ENCODE peak calls at places on chromosomes 16 and 17, in five cellular contexts. Y is fibroblast of mammary gland, N is CD14-positive monocyte, X is tibial nerve, V is OCI-LY7. P is an unnamed sample.

GRCh38 chr17:79159471-79159870 is 84.8 kb downstream of the ENGASE start:
- DNase-seq in N (no peak), Y (no peak), V (no peak), X (no peak), P (no peak)

GRCh38 chr17:14143678-14144077 is 74.4 kb downstream of the COX10 start:
- DNase-seq in Y (peak), X (no peak), N (no peak), V (no peak), P (no peak)

GRCh38 chr17:82014432-82014831 is 8.2 kb downstream of the CENPX start:
- DNase-seq in Y (no peak), X (no peak), N (no peak), V (no peak), P (no peak)

GRCh38 chr16:87604572-87605135 is 2.3 kb downstream of the JPH3 start:
- DNase-seq in Y (no peak), N (no peak), V (no peak), X (no peak), P (no peak)

GRCh38 chr17:61632826-61633225 is 41.8 kb upstream of the NACA2 start:
- DNase-seq in N (no peak), Y (no peak), X (no peak), V (no peak), P (no peak)

GRCh38 chr17:2948721-2949468 is 114.5 kb downstream of the OR1D5 start:
- DNase-seq in Y (no peak), V (no peak), N (no peak), X (no peak), P (no peak)

GRCh38 chr17:77126519-77126918 is 14.2 kb upstream of the SEC14L1 start:
- DNase-seq in Y (no peak), X (no peak), N (no peak), V (no peak), P (no peak)

GRCh38 chr16:87850009-87851006 is 19.0 kb downstream of the SLC7A5 start:
- DNase-seq in V (peak), N (peak), Y (peak), X (no peak), P (peak)

GRCh38 chr16:2388875-2389433 is 40.3 kb upstream of the CCNF start:
- DNase-seq in X (no peak), Y (peak), V (no peak), N (no peak), P (peak)

GRCh38 chr17:12599185-12599920 is 66.3 kb upstream of the MYOCD start:
- DNase-seq in N (no peak), X (no peak), V (no peak), Y (peak), P (no peak)

GRCh38 chr17:66230918-66231543 is 1.8 kb upstream of the APOH start:
- DNase-seq in X (no peak), V (no peak), Y (no peak), N (no peak), P (no peak)

GRCh38 chr16:21656795-21657768 is 4.7 kb upstream of the IGSF6 start:
- DNase-seq in N (no peak), X (no peak), V (peak), Y (peak), P (no peak)

DNA sequence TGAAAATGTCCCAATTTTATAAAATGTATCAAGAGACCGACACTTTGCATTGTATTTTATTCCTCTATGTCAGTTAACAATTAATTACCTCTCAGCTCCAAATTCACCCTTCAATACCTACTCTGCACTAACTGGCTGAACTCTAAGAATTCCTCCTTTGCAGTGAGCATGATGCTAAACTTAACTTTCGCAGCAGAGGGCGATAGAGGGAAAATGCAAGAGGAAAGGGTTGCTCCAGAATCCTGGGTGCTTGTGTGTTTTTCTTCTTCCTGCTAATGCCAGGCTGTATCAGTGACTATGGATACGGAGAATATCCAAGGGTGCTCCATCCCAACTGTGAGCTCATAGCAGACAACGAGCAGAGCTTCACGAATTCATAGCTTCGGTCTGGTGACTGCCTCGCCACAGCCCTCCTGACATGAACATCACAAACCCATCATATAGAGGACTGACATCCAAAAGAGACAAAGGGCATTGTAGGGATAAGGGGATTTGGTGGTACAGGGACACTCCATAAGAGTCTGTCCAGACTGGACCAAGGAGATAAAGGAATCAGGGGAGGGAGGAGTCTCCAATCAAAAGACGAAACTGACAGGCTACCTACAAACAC is 172.9 kb downstream of the STX8 start:
- DNase-seq in N (no peak), X (no peak), Y (peak), V (peak), P (no peak)
- TF ChIP-seq CTCF in N (peak), X (peak), Y (peak), V (peak), P (peak)

GRCh38 chr17:80511222-80512180 is 33.1 kb upstream of the RPTOR start:
- DNase-seq in Y (no peak), V (peak), X (no peak), N (no peak), P (no peak)
- TF ChIP-seq CTCF in Y (no peak), V (peak), X (no peak), N (no peak), P (no peak)

GRCh38 chr16:7524419-7524818 is 191.8 kb downstream of the RBFOX1 start:
- DNase-seq in X (no peak), V (no peak), Y (no peak), N (no peak), P (no peak)
- TF ChIP-seq CTCF in X (no peak), V (no peak), Y (no peak), N (no peak), P (no peak)

DNA sequence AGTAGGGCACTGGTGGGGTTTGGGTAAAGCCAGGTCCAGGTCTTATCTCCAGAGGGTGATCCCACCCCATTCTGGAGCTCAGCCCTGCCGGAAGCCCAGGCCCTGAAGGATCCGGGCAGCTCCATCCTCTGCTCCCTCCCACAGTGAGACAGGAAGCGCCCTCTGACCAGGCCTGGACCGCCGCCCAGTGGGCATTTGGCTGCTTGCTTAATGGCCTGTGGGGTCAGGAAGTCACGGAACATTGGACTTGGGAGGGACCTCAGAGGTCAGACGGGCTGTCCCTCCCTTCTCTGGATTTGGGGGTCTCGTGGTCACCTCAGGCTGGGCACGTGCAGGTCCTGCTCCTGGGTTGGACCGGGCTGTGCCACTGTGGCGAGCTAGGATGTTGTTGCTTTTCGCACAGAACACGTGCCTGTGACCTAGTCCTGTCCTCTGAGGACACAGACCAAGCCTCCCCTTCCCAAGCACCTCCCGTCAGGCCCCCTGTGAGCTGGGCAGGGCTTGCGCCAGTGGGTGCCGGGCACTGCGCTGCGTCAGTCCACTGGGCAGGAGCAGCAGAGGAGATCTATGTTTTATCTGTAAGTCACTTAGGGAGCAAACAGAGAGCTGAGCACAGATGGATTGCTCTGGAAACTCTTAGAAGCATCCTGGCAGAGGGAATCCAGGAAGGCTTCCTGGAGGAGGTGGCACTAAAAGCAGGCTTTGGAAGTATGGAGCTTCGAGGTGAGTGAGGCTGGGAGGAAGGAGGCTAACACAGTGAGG is 49.4 kb upstream of the GSE1 start:
- DNase-seq in V (no peak), N (peak), X (peak), Y (peak), P (no peak)
- TF ChIP-seq CTCF in V (no peak), N (peak), X (no peak), Y (no peak), P (no peak)

DNA sequence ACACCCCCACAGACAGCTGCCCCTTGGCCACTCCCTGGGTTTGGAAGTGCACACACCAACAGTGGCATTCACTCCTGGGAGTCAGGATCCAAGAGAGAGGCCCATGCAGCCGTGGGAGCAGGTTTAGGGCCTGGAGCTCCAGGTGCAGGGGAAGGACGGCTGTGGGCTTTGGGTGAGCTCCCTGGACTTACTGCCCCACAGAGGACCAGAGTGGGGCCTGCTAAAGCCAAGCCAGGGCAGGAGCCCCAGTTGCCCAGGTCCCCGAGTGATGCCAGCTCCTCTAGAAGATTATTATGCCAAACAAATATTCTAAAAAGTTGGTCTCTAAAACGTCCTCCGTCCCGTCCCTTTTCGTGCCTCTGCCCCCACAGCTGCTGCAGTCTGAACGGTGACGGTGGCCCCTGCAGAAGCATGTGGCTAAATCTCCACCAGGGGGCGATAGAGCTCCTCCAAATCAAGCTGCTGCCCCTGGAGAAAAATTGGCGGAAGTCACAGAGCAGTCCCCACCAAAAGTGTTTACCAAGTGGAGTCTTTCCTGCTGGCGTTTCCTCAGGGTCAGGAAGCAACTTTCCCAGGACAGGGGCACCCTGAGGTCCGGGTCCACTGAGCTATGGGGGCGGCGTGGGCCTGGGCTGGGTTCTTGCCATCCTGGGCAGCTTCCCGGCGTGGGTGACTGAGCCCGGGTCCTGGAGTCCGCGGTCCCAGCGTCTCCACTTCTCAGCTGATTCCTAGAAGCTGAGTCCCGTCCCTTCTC is 4.2 kb downstream of the ARMC7 start:
- DNase-seq in Y (peak), V (peak), X (peak), N (peak), P (peak)
- TF ChIP-seq CTCF in Y (peak), V (peak), X (peak), N (peak), P (peak)

GRCh38 chr17:1643999-1644492 is 1.5 kb downstream of the SCARF1 start:
- DNase-seq in Y (no peak), X (no peak), V (no peak), N (no peak), P (no peak)

GRCh38 chr17:1644493-1645206 is 882 bp downstream of the SCARF1 start:
- DNase-seq in Y (peak), V (no peak), X (no peak), N (peak), P (no peak)

GRCh38 chr17:1645207-1646171 is at the start of gene SCARF1:
- DNase-seq in N (no peak), V (no peak), X (no peak), Y (no peak), P (no peak)

GRCh38 chr17:1641065-1641403 is 4.5 kb downstream of the SCARF1 start:
- DNase-seq in X (no peak), V (no peak), N (no peak), Y (no peak), P (no peak)

DNA sequence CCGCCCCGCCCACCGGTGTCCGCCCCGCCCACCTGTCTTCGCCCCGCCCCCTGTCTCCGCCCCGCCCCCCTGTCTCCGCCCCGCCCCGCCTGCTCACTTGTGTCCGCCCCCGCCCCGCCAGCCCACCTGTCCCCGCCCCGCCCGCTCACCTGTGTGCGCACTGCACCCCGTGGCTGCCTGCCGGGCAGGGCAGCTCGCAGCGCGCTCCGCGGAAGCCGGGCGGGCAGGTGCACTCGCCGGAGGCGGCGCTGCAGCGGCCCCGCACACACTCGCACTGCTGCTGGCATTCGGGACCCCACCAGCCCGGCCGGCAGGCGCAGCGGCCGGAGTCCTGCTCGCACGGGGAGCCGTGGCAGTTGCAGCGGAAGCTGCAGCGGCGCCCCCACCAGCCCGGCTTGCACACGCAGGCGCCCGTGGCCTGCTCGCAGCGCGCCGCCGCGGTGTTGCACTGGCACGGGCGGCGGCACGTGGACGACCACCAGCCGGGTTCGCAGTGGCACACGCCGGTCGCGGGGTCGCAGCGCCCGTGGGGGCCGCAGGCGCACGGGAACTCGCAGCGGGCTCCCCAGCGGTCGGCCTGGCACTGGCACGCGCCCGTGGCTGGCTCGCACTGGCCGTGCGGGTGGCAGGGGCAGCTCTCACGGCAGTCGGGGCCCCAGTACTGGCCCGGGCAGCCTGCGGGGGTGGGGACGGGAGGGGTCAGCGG is 2.1 kb downstream of the SCARF1 start:
- DNase-seq in Y (no peak), N (no peak), V (peak), X (no peak), P (peak)
- TF ChIP-seq CTCF in Y (no peak), N (peak), V (peak), X (peak), P (peak)

DNA sequence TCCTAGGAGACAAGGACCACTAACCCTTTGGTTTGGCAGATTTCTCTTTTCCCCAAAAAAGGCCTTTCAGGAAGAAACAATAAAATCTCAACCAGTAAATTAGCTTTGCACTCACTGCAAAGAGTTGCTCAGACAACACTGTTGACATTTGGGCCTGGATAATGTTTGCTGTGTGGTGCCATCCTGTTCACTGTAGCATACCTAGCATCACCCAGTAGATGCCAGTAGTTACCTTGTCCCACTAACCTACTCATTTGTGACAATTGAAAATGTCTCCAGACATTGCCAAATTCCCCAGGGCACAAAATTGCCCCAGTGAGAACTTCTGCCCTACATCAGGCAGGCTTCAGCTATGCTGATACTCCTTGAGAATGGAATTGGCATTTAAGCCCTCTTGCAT is 177.0 kb upstream of the ERCC4 start:
- DNase-seq in N (no peak), V (no peak), Y (no peak), X (no peak), P (no peak)
- TF ChIP-seq CTCF in N (no peak), V (no peak), Y (no peak), X (no peak), P (no peak)

DNA sequence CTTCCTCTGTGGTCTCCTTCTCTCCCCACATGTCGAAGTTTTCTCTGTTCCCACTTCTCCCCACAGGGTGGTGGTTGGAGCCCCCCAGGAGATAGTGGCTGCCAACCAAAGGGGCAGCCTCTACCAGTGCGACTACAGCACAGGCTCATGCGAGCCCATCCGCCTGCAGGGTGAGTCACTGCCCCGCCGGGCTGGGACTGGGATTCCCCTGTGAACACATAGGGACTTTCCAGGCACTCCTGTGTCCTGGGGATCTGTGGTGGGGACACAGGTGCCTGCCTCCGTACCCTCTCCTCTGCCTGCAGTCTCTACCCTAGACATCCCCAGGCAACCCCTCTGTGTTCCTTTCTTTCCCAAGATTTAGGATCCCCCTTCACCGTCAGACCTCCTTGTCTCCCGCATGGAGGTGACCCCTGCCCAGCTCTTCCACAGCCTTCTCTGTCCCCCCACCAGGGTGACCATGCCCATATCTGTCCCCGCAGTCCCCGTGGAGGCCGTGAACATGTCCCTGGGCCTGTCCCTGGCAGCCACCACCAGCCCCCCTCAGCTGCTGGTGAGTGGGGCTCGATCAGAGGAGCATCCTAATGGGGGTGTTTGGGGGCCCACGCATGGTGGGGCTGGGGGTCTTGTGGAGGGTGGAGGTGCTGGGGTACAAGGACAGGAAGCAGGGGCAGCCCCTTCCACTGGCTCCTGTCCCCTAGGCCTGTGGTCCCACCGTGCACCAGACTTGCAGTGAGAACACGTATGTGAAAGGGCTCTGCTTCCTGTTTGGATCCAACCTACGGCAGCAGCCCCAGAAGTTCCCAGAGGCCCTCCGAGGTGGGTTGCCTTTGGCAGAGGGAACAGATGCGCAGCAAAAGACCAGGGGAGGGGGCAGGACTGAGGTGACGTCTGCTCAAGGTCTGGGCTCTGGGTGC is 5.8 kb downstream of the ITGAM start:
- DNase-seq in V (no peak), N (peak), Y (peak), X (no peak), P (no peak)
- TF ChIP-seq CTCF in V (no peak), N (no peak), Y (no peak), X (no peak), P (no peak)

P was measured in prostate gland.